ENCODE peak calls at places on chromosomes 11 and 22, in six cellular contexts. J is T1000; D is LoVo; R is activated CD8-positive, alpha-beta memory T cell treated with anti-CD3 and anti-CD28 coated beads for 48 hours; U is HCEC 1CT; X is PC-3. G is an unnamed sample.

GRCh38 chr11:35182317-35182939 is 43.5 kb downstream of the CD44 start:
- DNase-seq in J (no peak), D (no peak), R (no peak), U (no peak), X (peak; percentile 46), G (no peak)

GRCh38 chr11:68053117-68053516 is 14.3 kb downstream of the TCIRG1 start:
- DNase-seq in J (no peak), D (no peak), R (no peak), U (no peak), X (no peak), G (no peak)

GRCh38 chr11:134322553-134322952 is 9.2 kb upstream of the GLB1L2 start:
- DNase-seq in J (no peak), D (no peak), R (no peak), U (no peak), X (no peak), G (no peak)

GRCh38 chr22:17818166-17818565 is 43.9 kb upstream of the BID start:
- DNase-seq in J (no peak), D (no peak), R (no peak), U (no peak), X (no peak), G (no peak)

GRCh38 chr11:63762662-63763505 is 5.7 kb downstream of the ZFTA start:
- DNase-seq in J (no peak), D (no peak), R (no peak), U (peak; percentile 28), X (peak; percentile 33), G (no peak)

GRCh38 chr22:46192210-46192993 is 42.1 kb downstream of the PPARA start:
- DNase-seq in J (no peak), D (no peak), R (no peak), U (no peak), X (no peak), G (no peak)

GRCh38 chr11:10784229-10785145 is 24.2 kb downstream of the EIF4G2 start:
- DNase-seq in J (no peak), D (no peak), R (no peak), U (no peak), X (no peak), G (no peak)

GRCh38 chr22:31241936-31242335 is 29.8 kb downstream of the LIMK2 start:
- DNase-seq in J (no peak), D (no peak), R (no peak), U (peak; percentile 25), X (no peak), G (no peak)

GRCh38 chr22:26903030-26903856 is 245.9 kb downstream of the MIAT start:
- DNase-seq in J (no peak), D (no peak), R (no peak), U (no peak), X (no peak), G (no peak)

GRCh38 chr11:13292970-13293369 is 15.4 kb downstream of the BMAL1 start:
- DNase-seq in J (no peak), D (no peak), R (no peak), U (no peak), X (no peak), G (no peak)

GRCh38 chr11:26121466-26121865 is 210.5 kb upstream of the ANO3 start:
- DNase-seq in J (no peak), D (no peak), R (no peak), U (no peak), X (no peak), G (no peak)

GRCh38 chr11:86952933-86953637 is 2.1 kb downstream of the FZD4 start:
- DNase-seq in J (no peak), D (no peak), R (no peak), U (peak; percentile 44), X (no peak), G (no peak)

GRCh38 chr11:74373382-74373781 is 24.9 kb downstream of the PGM2L1 start:
- DNase-seq in J (no peak), D (no peak), R (no peak), U (no peak), X (peak; percentile 29), G (no peak)

GRCh38 chr11:20161230-20161918 is 1.1 kb upstream of the DBX1 start:
- DNase-seq in J (no peak), D (no peak), R (no peak), U (no peak), X (no peak), G (no peak)

GRCh38 chr22:34129691-34130486 is 209.6 kb upstream of the LARGE1 start:
- DNase-seq in J (no peak), D (peak; percentile 47), R (no peak), U (no peak), X (no peak), G (no peak)